ENCODE peak calls at places on chromosomes 12 and 14, in six cellular contexts. J is central memory CD4-positive, alpha-beta T cell; H is mucosa of gallbladder; W is stimulated activated CD4-positive, alpha-beta T cell treated with anti-CD3 and anti-CD28 coated beads, Interleukin-4, amount 100 ng/mL, for 24 hours; D is glomerular endothelial cell; U is posterior cingulate gyrus. M is an unnamed sample.

GRCh38 chr14:69459122-69459521 is 25.4 kb upstream of the PLEKHD1 start:
- DNase-seq in U (no peak), D (no peak), J (no peak), H (no peak), W (no peak), M (no peak)

GRCh38 chr14:32263939-32264567 is 61.0 kb upstream of the RNU6-8 start:
- DNase-seq in J (no peak), H (no peak), D (no peak), U (no peak), W (no peak), M (no peak)

GRCh38 chr14:69672372-69672771 is 61.0 kb downstream of the SUSD6 start:
- DNase-seq in D (no peak), W (no peak), U (no peak), H (no peak), J (no peak), M (no peak)

GRCh38 chr14:102591372-102591943 is 991 bp upstream of the RCOR1 start:
- DNase-seq in D (no peak), U (peak), J (peak), W (peak), H (peak), M (peak)

GRCh38 chr14:23665302-23666016 is 29.3 kb downstream of the DHRS2 start:
- DNase-seq in H (no peak), U (no peak), J (no peak), D (no peak), W (no peak), M (no peak)

GRCh38 chr14:50792058-50792477 is 38.9 kb downstream of the NIN start:
- DNase-seq in D (no peak), H (no peak), J (no peak), U (no peak), W (no peak), M (no peak)

GRCh38 chr12:30622509-30622908 is 73.2 kb downstream of the IPO8 start:
- DNase-seq in U (no peak), D (no peak), H (no peak), W (no peak), J (no peak), M (peak)

GRCh38 chr14:50038398-50039119 is 77.8 kb downstream of the VCPKMT start:
- DNase-seq in W (peak), J (no peak), H (no peak), D (no peak), U (no peak), M (peak)

GRCh38 chr14:34078117-34078743 is 127.4 kb upstream of the EGLN3 start:
- DNase-seq in U (no peak), D (no peak), H (no peak), J (no peak), W (no peak), M (no peak)

GRCh38 chr12:46944104-46944503 is 118.3 kb upstream of the SLC38A4 start:
- DNase-seq in U (no peak), J (no peak), W (no peak), H (peak), D (no peak), M (peak)

GRCh38 chr12:27515671-27516070 is 8.3 kb upstream of the PPFIBP1 start:
- DNase-seq in W (no peak), U (no peak), H (no peak), J (no peak), D (no peak), M (no peak)

GRCh38 chr12:123065666-123066457 is 85.0 kb downstream of the PITPNM2 start:
- DNase-seq in U (peak), H (no peak), D (no peak), J (no peak), W (no peak), M (peak)

GRCh38 chr14:104582649-104583048 is 3.1 kb downstream of the C14orf180 start:
- DNase-seq in W (no peak), J (no peak), U (no peak), H (peak), D (no peak), M (no peak)

GRCh38 chr12:581321-581720 is 81.9 kb downstream of the NINJ2 start:
- DNase-seq in H (no peak), W (no peak), D (no peak), J (no peak), U (no peak), M (no peak)

GRCh38 chr12:75944097-75944904 is 87.3 kb downstream of the PHLDA1 start:
- DNase-seq in U (no peak), H (no peak), W (peak), D (peak), J (peak), M (peak)

GRCh38 chr12:120432772-120433525 is 5.0 kb upstream of the COX6A1 start:
- DNase-seq in H (no peak), D (no peak), J (no peak), U (no peak), W (no peak), M (no peak)

GRCh38 chr14:89750909-89751502 is 203.5 kb downstream of the EFCAB11 start:
- DNase-seq in U (no peak), J (no peak), D (no peak), W (peak), H (no peak), M (no peak)

GRCh38 chr14:29390046-29390841 is 537.4 kb downstream of the PRKD1 start:
- DNase-seq in W (no peak), H (no peak), J (no peak), U (no peak), D (no peak), M (no peak)